ENCODE peak calls at places on chromosomes 13 and 19, in seven cellular contexts. X, B, H, P, W, F and T are unnamed samples.
A peak's percentile ranks its signal among the peaks of the same experiment; 100 is the strongest.

GRCh38 chr19:1455336-1456120 is 5.6 kb downstream of the APC2 start:
- DNase-seq in B (no peak), W (no peak), X (no peak), F (no peak), H (peak; percentile 72), P (peak; percentile 81), T (peak; percentile 82)

GRCh38 chr13:35630551-35631275 is 154.2 kb upstream of the MAB21L1 start:
- DNase-seq in B (no peak), H (no peak), X (peak; percentile 16), W (no peak), F (no peak), P (peak; percentile 60), T (no peak)

GRCh38 chr19:47389150-47389556 is 30.2 kb downstream of the MEIS3 start:
- DNase-seq in P (no peak), F (no peak), B (no peak), W (no peak), H (peak; percentile 88), X (no peak), T (no peak)

GRCh38 chr13:20160346-20161274 is at the start of gene GJA3:
- DNase-seq in X (no peak), F (no peak), W (no peak), P (peak; percentile 50), B (peak; percentile 54), H (no peak), T (peak; percentile 71)

GRCh38 chr19:45404557-45405434 is at the start of gene PPP1R13L:
- DNase-seq in X (peak; percentile 96), H (peak; percentile 93), W (peak; percentile 69), P (peak; percentile 93), B (no peak), F (no peak), T (peak; percentile 73)

GRCh38 chr19:45446295-45446694 is 21.5 kb upstream of the FOSB start:
- DNase-seq in X (no peak), B (no peak), H (no peak), F (no peak), P (no peak), W (no peak), T (peak; percentile 42)

GRCh38 chr19:33755314-33756020 is 41.2 kb upstream of the KCTD15 start:
- DNase-seq in H (no peak), P (peak; percentile 43), B (no peak), F (no peak), X (no peak), W (no peak), T (no peak)

GRCh38 chr13:49627831-49628652 is at the start of gene ARL11:
- DNase-seq in H (peak; percentile 94), P (no peak), F (peak; percentile 45), B (peak; percentile 78), X (no peak), W (no peak), T (peak; percentile 68)

GRCh38 chr13:88071371-88071770 is 400.2 kb downstream of the SLITRK5 start:
- DNase-seq in W (no peak), H (no peak), B (no peak), F (no peak), P (no peak), X (no peak), T (no peak)

GRCh38 chr13:89751537-89751936 is 1596.0 kb upstream of the MIR17HG start:
- DNase-seq in P (no peak), F (no peak), W (no peak), X (no peak), H (no peak), B (no peak), T (no peak)

GRCh38 chr13:74062933-74063332 is 71.3 kb downstream of the KLF12 start:
- DNase-seq in X (no peak), H (no peak), P (no peak), W (no peak), F (no peak), B (no peak), T (peak; percentile 40)

GRCh38 chr13:33264620-33264978 is 21.0 kb downstream of the STARD13 start:
- DNase-seq in X (no peak), F (no peak), P (no peak), W (no peak), B (no peak), H (no peak), T (no peak)

GRCh38 chr19:41969196-41969595 is 10.1 kb upstream of the RABAC1 start:
- DNase-seq in B (no peak), P (no peak), H (no peak), F (no peak), X (no peak), W (no peak), T (no peak)

GRCh38 chr13:97192166-97192565 is 30.0 kb upstream of the MBNL2 start:
- DNase-seq in F (no peak), B (no peak), X (no peak), W (no peak), H (no peak), P (no peak), T (no peak)

GRCh38 chr19:44553478-44554171 is 24.1 kb upstream of the CEACAM20 start:
- DNase-seq in B (no peak), X (no peak), P (no peak), W (no peak), H (no peak), F (no peak), T (no peak)

GRCh38 chr13:112994781-112995355 is 25.9 kb downstream of the MCF2L start:
- DNase-seq in F (no peak), B (no peak), P (no peak), H (peak; percentile 66), W (no peak), X (no peak), T (no peak)

GRCh38 chr13:20715340-20715732 is 11.8 kb downstream of the IL17D start:
- DNase-seq in P (no peak), W (no peak), B (no peak), F (no peak), X (no peak), H (no peak), T (no peak)

GRCh38 chr13:24071016-24071415 is 89.5 kb upstream of the SPATA13 start:
- DNase-seq in W (no peak), B (no peak), P (no peak), F (no peak), X (no peak), H (no peak), T (no peak)

GRCh38 chr13:83453723-83454122 is 428.6 kb downstream of the SLITRK1 start:
- DNase-seq in B (no peak), H (peak; percentile 52), X (no peak), P (no peak), F (no peak), W (no peak), T (no peak)

DNA sequence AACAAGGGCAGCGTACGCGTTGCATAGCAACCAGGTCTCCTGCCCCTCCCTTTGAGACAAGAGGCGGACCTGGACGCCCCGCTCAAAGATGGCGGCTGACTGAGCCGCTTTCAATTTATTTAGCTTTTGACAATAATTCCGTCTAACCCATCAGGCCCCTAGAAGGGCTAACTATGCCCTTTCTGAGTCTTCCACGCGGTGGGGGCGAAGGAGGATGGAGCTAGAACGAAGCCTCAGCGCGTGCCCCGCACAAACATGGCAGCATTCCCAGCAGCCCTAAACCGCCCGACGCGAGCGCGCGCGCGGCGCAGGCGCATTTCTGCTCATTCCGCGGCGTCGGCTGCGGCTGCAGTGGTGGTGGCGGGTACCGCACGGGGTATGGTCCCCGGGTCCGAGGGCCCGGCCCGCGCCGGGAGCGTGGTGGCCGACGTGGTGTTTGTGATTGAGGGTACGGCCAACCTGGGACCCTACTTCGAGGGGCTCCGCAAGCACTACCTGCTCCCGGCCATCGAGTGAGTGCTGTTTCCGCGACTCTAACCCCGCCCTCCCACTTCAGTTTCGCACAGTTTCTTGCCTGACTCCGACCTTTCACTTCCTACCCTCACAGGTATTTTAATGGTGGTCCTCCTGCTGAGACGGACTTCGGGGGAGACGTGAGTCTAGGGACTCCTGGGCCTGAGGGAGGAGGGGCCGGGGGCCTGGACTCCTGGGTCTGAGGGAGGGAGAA is at the start of gene MED25:
- DNase-seq in H (peak; percentile 96), B (peak; percentile 91), F (peak; percentile 72), P (peak; percentile 85), W (peak; percentile 82), X (peak; percentile 77), T (peak; percentile 86)
- TF ChIP-seq CTCF in H (peak; percentile 74), B (no peak), F (no peak), P (peak; percentile 10), W (peak; percentile 41), X (peak; percentile 76), T (no peak)

DNA sequence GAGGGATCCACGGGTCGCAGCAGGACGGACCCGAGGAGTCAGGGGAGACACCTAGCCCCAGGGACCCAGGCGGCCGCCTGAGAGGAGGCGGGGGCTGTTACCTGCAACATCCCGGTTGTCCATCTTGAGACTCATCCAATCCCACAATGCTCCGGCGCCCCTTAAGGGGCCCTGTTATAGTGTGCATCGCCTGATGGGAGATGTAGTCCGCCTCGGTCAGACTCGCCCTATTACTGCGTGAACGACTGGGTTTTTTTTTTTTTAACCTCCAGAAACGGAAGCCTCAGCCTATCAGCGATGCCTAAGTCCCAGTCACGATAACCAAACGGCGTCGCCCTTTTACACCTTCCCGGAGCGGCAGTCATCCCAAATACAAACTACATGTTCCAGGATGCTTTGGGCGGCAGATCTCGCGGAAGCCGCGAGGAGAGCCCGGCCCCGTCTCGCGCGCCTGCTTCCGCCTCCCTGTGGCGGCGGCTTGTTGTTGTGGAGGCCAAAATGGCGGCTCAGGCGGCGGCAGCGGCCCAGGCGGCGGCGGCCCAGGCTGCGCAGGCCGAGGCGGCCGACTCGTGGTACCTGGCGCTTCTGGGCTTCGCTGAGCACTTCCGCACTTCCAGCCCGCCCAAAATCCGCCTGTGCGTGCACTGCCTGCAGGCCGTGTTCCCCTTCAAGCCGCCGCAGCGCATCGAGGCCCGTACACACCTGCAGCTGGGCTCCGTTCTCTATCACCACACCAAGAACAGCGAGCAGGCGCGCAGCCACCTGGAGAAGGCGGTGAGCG is at the start of the genes MAU2 and SUGP1:
- DNase-seq in H (peak; percentile 97), F (peak; percentile 74), W (peak; percentile 80), P (peak; percentile 89), B (peak; percentile 82), X (peak; percentile 86), T (peak; percentile 95)
- TF ChIP-seq CTCF in H (peak; percentile 38), F (peak; percentile 27), W (peak; percentile 32), P (peak; percentile 27), B (no peak), X (peak; percentile 57), T (no peak)

GRCh38 chr13:26037302-26037701 is 14.5 kb downstream of the SHISA2 start:
- DNase-seq in H (no peak), B (no peak), X (no peak), P (peak; percentile 69), W (no peak), F (no peak), T (peak; percentile 52)
- TF ChIP-seq CTCF in H (peak; percentile 23), B (no peak), X (no peak), P (peak; percentile 98), W (peak; percentile 55), F (no peak), T (peak; percentile 73)

GRCh38 chr13:92574499-92574898 is 652.1 kb upstream of the GPC6 start:
- DNase-seq in X (no peak), B (no peak), W (no peak), H (no peak), F (no peak), P (no peak), T (no peak)

GRCh38 chr13:92575782-92576181 is 650.8 kb upstream of the GPC6 start:
- DNase-seq in W (no peak), F (no peak), H (no peak), P (no peak), B (no peak), X (no peak), T (no peak)

GRCh38 chr13:92578358-92578757 is 648.2 kb upstream of the GPC6 start:
- DNase-seq in H (no peak), P (no peak), B (no peak), F (no peak), W (no peak), X (no peak), T (no peak)

GRCh38 chr13:92572190-92572589 is 654.4 kb upstream of the GPC6 start:
- DNase-seq in P (no peak), B (no peak), H (no peak), W (no peak), X (no peak), F (no peak), T (no peak)

GRCh38 chr13:92573467-92574057 is 653.0 kb upstream of the GPC6 start:
- DNase-seq in W (no peak), B (no peak), P (peak; percentile 43), F (no peak), H (no peak), X (no peak), T (no peak)
- TF ChIP-seq CTCF in W (peak; percentile 57), B (no peak), P (peak; percentile 30), F (no peak), H (no peak), X (no peak), T (no peak)